ENCODE peak calls at places on chromosomes 2 and 18, in six cellular contexts. G, A, L, O, M and N are unnamed samples.

GRCh38 chr2:46913471-46914381 is 1.9 kb downstream of the MCFD2 start:
- ATAC-seq in O (no peak), G (no peak), L (peak), A (peak), M (no peak), N (no peak)

GRCh38 chr2:237449193-237449797 is 35.3 kb upstream of the COL6A3 start:
- ATAC-seq in O (no peak), G (no peak), M (no peak), L (no peak), A (no peak), N (peak)

GRCh38 chr2:63789318-63790051 is 52.2 kb upstream of the UGP2 start:
- ATAC-seq in G (no peak), A (no peak), M (no peak), O (no peak), L (no peak), N (no peak)

GRCh38 chr2:15506231-15506819 is 54.8 kb downstream of the NBAS start:
- ATAC-seq in A (no peak), O (no peak), L (no peak), G (no peak), M (no peak), N (no peak)

GRCh38 chr2:215773728-215774127 is 239.6 kb downstream of the MREG start:
- ATAC-seq in G (no peak), M (no peak), L (no peak), A (peak), O (no peak), N (no peak)

GRCh38 chr2:873651-874580 is 76.7 kb upstream of the SNTG2 start:
- ATAC-seq in O (no peak), M (no peak), L (no peak), G (no peak), A (no peak), N (no peak)

GRCh38 chr2:2229898-2230817 is 100.9 kb downstream of the MYT1L start:
- ATAC-seq in G (no peak), M (no peak), A (no peak), O (no peak), L (no peak), N (no peak)

GRCh38 chr18:13450289-13451207 is 232.0 kb downstream of the LDLRAD4 start:
- ATAC-seq in L (no peak), M (no peak), A (no peak), G (no peak), O (no peak), N (no peak)

GRCh38 chr2:98356729-98357128 is 10.5 kb downstream of the CNGA3 start:
- ATAC-seq in A (no peak), M (no peak), O (no peak), L (no peak), G (no peak), N (no peak)

GRCh38 chr2:212912445-212913103 is 238.8 kb downstream of the IKZF2 start:
- ATAC-seq in G (no peak), M (no peak), A (no peak), L (peak), O (no peak), N (no peak)

GRCh38 chr2:42193722-42194187 is 24.6 kb downstream of the EML4 start:
- ATAC-seq in O (peak), L (no peak), M (no peak), G (no peak), A (peak), N (no peak)

GRCh38 chr2:9123069-9123468 is 83.5 kb upstream of the ASAP2 start:
- ATAC-seq in O (no peak), M (no peak), A (peak), L (no peak), G (no peak), N (no peak)

GRCh38 chr2:100039291-100039985 is 103.0 kb downstream of the AFF3 start:
- ATAC-seq in A (no peak), M (no peak), G (no peak), O (no peak), L (no peak), N (no peak)

GRCh38 chr2:169469952-169470572 is 9.2 kb upstream of the BBS5 start:
- ATAC-seq in G (peak), O (no peak), A (no peak), M (no peak), L (no peak), N (no peak)

GRCh38 chr2:178553047-178553446 is 72.8 kb downstream of the PLEKHA3 start:
- ATAC-seq in O (no peak), A (no peak), G (no peak), M (no peak), L (no peak), N (no peak)

GRCh38 chr2:193521523-193521922 is 1326.8 kb upstream of the TMEFF2 start:
- ATAC-seq in O (no peak), L (no peak), M (no peak), A (no peak), G (no peak), N (no peak)

GRCh38 chr2:48771241-48772014 is 15.9 kb upstream of the LHCGR start:
- ATAC-seq in G (no peak), O (no peak), A (peak), M (no peak), L (no peak), N (no peak)

GRCh38 chr18:75073654-75074053 is 135.3 kb downstream of the PTGR3 start:
- ATAC-seq in G (no peak), L (no peak), M (no peak), O (no peak), A (no peak), N (no peak)

GRCh38 chr2:70801607-70802263 is 11.3 kb upstream of the FIGLA start:
- ATAC-seq in O (no peak), L (no peak), G (no peak), A (peak), M (no peak), N (no peak)

GRCh38 chr2:23404426-23404825 is 19.4 kb downstream of the KLHL29 start:
- ATAC-seq in A (peak), G (peak), M (peak), L (peak), O (no peak), N (peak)

GRCh38 chr2:135904590-135904989 is 28.3 kb upstream of the MCM6 start:
- ATAC-seq in O (no peak), M (no peak), G (no peak), A (no peak), L (no peak), N (no peak)

GRCh38 chr2:207791579-207792243 is 22.0 kb upstream of the FZD5 start:
- ATAC-seq in M (no peak), L (no peak), O (no peak), G (no peak), A (peak), N (no peak)

GRCh38 chr18:36419913-36420531 is 122.5 kb downstream of the FHOD3 start:
- ATAC-seq in L (peak), M (no peak), G (no peak), A (peak), O (no peak), N (no peak)

GRCh38 chr18:62948788-62949187 is 233.4 kb downstream of the PHLPP1 start:
- ATAC-seq in M (no peak), L (no peak), G (no peak), O (no peak), A (no peak), N (no peak)

GRCh38 chr2:163612332-163612731 is 123.5 kb downstream of the FIGN start:
- ATAC-seq in O (no peak), L (no peak), M (no peak), A (no peak), G (no peak), N (no peak)

GRCh38 chr2:101012706-101013181 is 10.7 kb downstream of the RPL31 start:
- ATAC-seq in G (no peak), M (no peak), A (no peak), L (peak), O (no peak), N (no peak)

GRCh38 chr2:138494265-138494966 is 7.2 kb upstream of the SPOPL start:
- ATAC-seq in O (no peak), A (peak), L (no peak), M (no peak), G (no peak), N (no peak)

GRCh38 chr18:75161629-75162028 is 47.3 kb downstream of the PTGR3 start:
- ATAC-seq in A (peak), M (peak), L (peak), O (peak), G (peak), N (no peak)

GRCh38 chr2:231930601-231931281 is 4.5 kb upstream of the NPPC start:
- ATAC-seq in O (no peak), G (no peak), L (no peak), M (no peak), A (no peak), N (peak)